ENCODE peak calls at places on chromosomes 1 and 21, in ten cellular contexts. H is MM.1S, Q is RWPE1, J is uterus, S is GM20000, P is glutamatergic neuron, N is suprapubic skin, A is astrocyte of the cerebellum, E is PC-3, G is coronary artery. L is an unnamed sample.

GRCh38 chr1:116494745-116495144 is 76.1 kb downstream of the CD58 start:
- DNase-seq in E (no peak), Q (no peak), G (no peak), S (no peak), J (no peak), A (no peak), N (no peak), H (no peak), P (no peak), L (no peak)

GRCh38 chr1:207948536-207949250 is 37.8 kb upstream of the CD34 start:
- DNase-seq in A (no peak), S (no peak), P (no peak), E (no peak), H (no peak), G (no peak), Q (no peak), N (no peak), J (no peak), L (no peak)

GRCh38 chr1:225454733-225455132 is 26.9 kb upstream of the LBR start:
- DNase-seq in E (peak; percentile 96), N (peak; percentile 55), S (no peak), A (peak; percentile 15), H (no peak), J (no peak), G (no peak), Q (peak; percentile 95), P (no peak), L (peak; percentile 96)

GRCh38 chr1:117167402-117167801 is 43.3 kb downstream of the VTCN1 start:
- DNase-seq in P (no peak), S (no peak), J (no peak), A (no peak), Q (no peak), N (no peak), E (peak; percentile 57), H (no peak), G (no peak), L (no peak)

GRCh38 chr1:77275194-77275593 is 6.6 kb upstream of the AK5 start:
- DNase-seq in S (no peak), G (no peak), E (no peak), N (no peak), J (no peak), H (no peak), Q (no peak), A (no peak), P (no peak), L (no peak)

GRCh38 chr1:209326876-209327275 is 256.6 kb upstream of the CAMK1G start:
- DNase-seq in S (no peak), H (no peak), P (peak; percentile 17), J (no peak), G (no peak), Q (no peak), E (no peak), A (no peak), N (no peak), L (no peak)

GRCh38 chr1:40032240-40032891 is 8.2 kb upstream of the CAP1 start:
- DNase-seq in Q (peak; percentile 45), A (peak; percentile 46), S (peak; percentile 61), J (peak; percentile 26), N (no peak), E (peak; percentile 71), G (no peak), H (peak; percentile 74), P (peak; percentile 63), L (peak; percentile 69)

GRCh38 chr1:89589515-89589914 is 43.4 kb upstream of the LRRC8C start:
- DNase-seq in H (no peak), E (no peak), S (no peak), G (no peak), A (peak; percentile 9), J (no peak), Q (no peak), N (no peak), P (no peak), L (peak; percentile 44)

GRCh38 chr1:152220166-152221163 is 3.5 kb downstream of the HRNR start:
- DNase-seq in Q (no peak), P (no peak), E (no peak), S (no peak), A (no peak), G (peak; percentile 70), N (peak; percentile 51), J (no peak), H (no peak), L (no peak)

GRCh38 chr1:63073530-63074306 is 248.6 kb upstream of the FOXD3 start:
- DNase-seq in G (no peak), P (peak; percentile 59), S (no peak), H (no peak), N (no peak), Q (no peak), E (no peak), A (no peak), J (no peak), L (no peak)

GRCh38 chr1:208179303-208179702 is 64.9 kb downstream of the PLXNA2 start:
- DNase-seq in G (no peak), P (no peak), E (peak; percentile 89), J (peak; percentile 67), N (no peak), A (no peak), H (no peak), Q (no peak), S (no peak), L (peak; percentile 63)

GRCh38 chr21:35346697-35347096 is 297.6 kb upstream of the RUNX1 start:
- DNase-seq in G (no peak), P (no peak), J (no peak), Q (no peak), E (no peak), H (no peak), S (no peak), A (no peak), N (no peak), L (no peak)

GRCh38 chr1:80181418-80181817 is 1174.9 kb upstream of the ADGRL4 start:
- DNase-seq in P (no peak), A (no peak), N (no peak), Q (no peak), H (no peak), E (no peak), S (no peak), J (no peak), G (no peak), L (no peak)

GRCh38 chr1:10644307-10645128 is 151.9 kb downstream of the CASZ1 start:
- DNase-seq in G (no peak), E (no peak), N (no peak), H (no peak), S (no peak), P (no peak), A (no peak), Q (peak; percentile 88), J (no peak), L (peak; percentile 76)

GRCh38 chr1:229572286-229572685 is 13.8 kb upstream of the ABCB10 start:
- DNase-seq in S (no peak), Q (no peak), E (no peak), G (no peak), N (no peak), J (no peak), H (peak; percentile 77), A (no peak), P (no peak), L (no peak)

GRCh38 chr1:99751877-99752504 is 14.4 kb downstream of the FRRS1 start:
- DNase-seq in Q (no peak), J (no peak), P (no peak), E (no peak), N (no peak), H (no peak), S (peak; percentile 23), G (no peak), A (no peak), L (no peak)

GRCh38 chr21:38325761-38326420 is 69.1 kb downstream of the KCNJ15 start:
- DNase-seq in S (no peak), N (no peak), G (peak; percentile 40), E (no peak), P (no peak), A (no peak), H (no peak), Q (no peak), J (no peak), L (no peak)

GRCh38 chr21:44377201-44377921 is 23.9 kb downstream of the TRPM2 start:
- DNase-seq in J (no peak), A (no peak), H (no peak), P (no peak), G (peak; percentile 56), S (no peak), E (no peak), N (no peak), Q (no peak), L (no peak)

GRCh38 chr1:153312569-153313186 is at the start of gene PGLYRP3:
- DNase-seq in E (peak; percentile 14), G (no peak), S (no peak), H (no peak), A (no peak), Q (no peak), P (no peak), J (no peak), N (no peak), L (peak; percentile 21)

GRCh38 chr1:55302972-55303371 is 87.8 kb upstream of the USP24 start:
- DNase-seq in G (no peak), H (no peak), N (no peak), A (no peak), S (no peak), J (no peak), Q (no peak), E (no peak), P (no peak), L (no peak)
- TF ChIP-seq CTCF in G (no peak), H (no peak), N (no peak), A (no peak), S (no peak), J (no peak), Q (no peak), E (no peak), P (no peak), L (no peak)

GRCh38 chr1:109959974-109960744 is 24.4 kb upstream of the AHCYL1 start:
- DNase-seq in G (no peak), A (no peak), J (no peak), Q (peak; percentile 60), E (peak; percentile 85), H (no peak), S (no peak), P (no peak), N (no peak), L (peak; percentile 58)
- TF ChIP-seq CTCF in G (no peak), A (peak; percentile 11), J (no peak), Q (no peak), E (peak; percentile 52), H (no peak), S (no peak), P (no peak), N (no peak), L (no peak)

GRCh38 chr1:26820784-26821269 is 5.7 kb upstream of the ZDHHC18 start:
- DNase-seq in A (no peak), E (no peak), S (peak; percentile 89), H (peak; percentile 72), J (no peak), G (no peak), N (no peak), Q (no peak), P (no peak), L (no peak)
- TF ChIP-seq CTCF in A (no peak), E (peak; percentile 10), S (no peak), H (peak; percentile 63), J (no peak), G (no peak), N (no peak), Q (no peak), P (no peak), L (no peak)

DNA sequence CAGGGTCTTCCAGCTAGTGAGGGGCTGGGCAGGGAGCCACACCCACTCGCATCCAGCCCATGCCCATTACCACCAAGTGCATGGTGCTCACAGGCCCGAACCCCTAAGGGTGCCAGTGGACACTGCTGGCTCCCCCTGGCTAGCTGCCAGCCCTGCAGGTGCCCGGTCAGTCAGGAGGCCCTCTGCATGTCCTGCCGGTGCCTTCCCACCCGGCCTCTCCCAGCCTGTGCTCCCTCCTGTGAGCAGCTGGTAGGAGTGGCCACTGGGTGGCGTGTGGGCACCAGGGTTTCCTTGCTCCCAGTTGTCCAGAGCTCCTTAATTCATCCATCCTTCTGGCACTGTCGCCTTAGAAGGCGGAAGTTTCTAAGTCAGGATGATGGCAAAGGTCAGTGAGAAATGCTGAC is 33.4 kb downstream of the QSOX1 start:
- DNase-seq in Q (peak; percentile 57), G (no peak), E (peak; percentile 49), J (peak; percentile 49), H (peak; percentile 54), A (peak; percentile 38), P (peak; percentile 84), S (peak; percentile 57), N (no peak), L (peak; percentile 74)
- TF ChIP-seq CTCF in Q (peak; percentile 80), G (no peak), E (peak; percentile 69), J (peak; percentile 40), H (peak; percentile 98), A (peak; percentile 81), P (peak; percentile 83), S (peak; percentile 27), N (peak; percentile 47), L (peak; percentile 57)

L was measured in MCF 10A.